ENCODE peak calls at places on chromosomes 4 and X, in ten cellular contexts. P is mammary epithelial cell, Y is fibroblast of lung, F is IMR-90, N is hepatocyte, C is neuronal stem cell, I is OCI-LY7, H is GM23248, B is neural progenitor cell, J is H9. L is an unnamed sample.
A peak's percentile ranks its signal among the peaks of the same experiment; 100 is the strongest.

GRCh38 chr4:17817027-17817426 is 6.2 kb downstream of the NCAPG start:
- DNase-seq in P (peak; percentile 53), Y (peak; percentile 69), F (peak; percentile 78), N (peak; percentile 74), C (no peak), I (peak; percentile 46), H (peak; percentile 84), B (peak; percentile 45), J (no peak), L (peak; percentile 40)

GRCh38 chr4:15382669-15383273 is 45.1 kb upstream of the C1QTNF7 start:
- DNase-seq in P (no peak), Y (no peak), F (no peak), N (no peak), C (no peak), I (no peak), H (no peak), B (no peak), J (no peak), L (no peak)

GRCh38 chr4:78953231-78953630 is 14.0 kb upstream of the PAQR3 start:
- DNase-seq in P (no peak), Y (no peak), F (no peak), N (no peak), C (no peak), I (no peak), H (no peak), B (no peak), J (no peak), L (no peak)

GRCh38 chr4:2940267-2941137 is 22.7 kb downstream of the NOP14 start:
- DNase-seq in P (no peak), Y (no peak), F (no peak), N (peak; percentile 3), C (no peak), I (no peak), H (peak; percentile 0), B (no peak), J (no peak), L (no peak)

GRCh38 chr4:133969202-133969873 is 232.3 kb downstream of the PABPC4L start:
- DNase-seq in P (peak; percentile 9), Y (peak; percentile 80), F (peak; percentile 20), N (peak; percentile 13), C (no peak), I (no peak), H (peak; percentile 2), B (no peak), J (no peak), L (no peak)

GRCh38 chrX:292900-293897 is 12.0 kb downstream of the PLCXD1 start:
- DNase-seq in P (no peak), Y (no peak), F (no peak), N (no peak), C (no peak), I (no peak), H (no peak), B (no peak), J (no peak), L (no peak)

GRCh38 chr4:107408968-107409367 is 311.1 kb downstream of the PAPSS1 start:
- DNase-seq in P (peak; percentile 41), Y (no peak), F (no peak), N (no peak), C (no peak), I (no peak), H (no peak), B (no peak), J (no peak), L (no peak)

GRCh38 chr4:16641971-16642370 is 256.5 kb downstream of the LDB2 start:
- DNase-seq in P (no peak), Y (peak; percentile 76), F (peak; percentile 78), N (no peak), C (no peak), I (no peak), H (peak; percentile 88), B (no peak), J (no peak), L (no peak)

GRCh38 chrX:150361777-150362351 is 1.3 kb upstream of the MAMLD1 start:
- DNase-seq in P (peak; percentile 24), Y (peak; percentile 50), F (peak; percentile 29), N (peak; percentile 31), C (no peak), I (no peak), H (peak; percentile 66), B (peak; percentile 36), J (peak; percentile 38), L (no peak)

GRCh38 chrX:41090568-41091238 is 5.5 kb downstream of the USP9X start:
- DNase-seq in P (peak; percentile 48), Y (peak; percentile 32), F (peak; percentile 35), N (peak; percentile 15), C (no peak), I (no peak), H (peak; percentile 47), B (no peak), J (no peak), L (no peak)

GRCh38 chrX:19889582-19890342 is 2.4 kb upstream of the SH3KBP1 start:
- DNase-seq in P (peak; percentile 76), Y (peak; percentile 73), F (peak; percentile 83), N (peak; percentile 69), C (no peak), I (no peak), H (peak; percentile 70), B (peak; percentile 15), J (no peak), L (peak; percentile 73)

GRCh38 chrX:63330681-63331080 is 20.5 kb downstream of the SPIN4 start:
- DNase-seq in P (peak; percentile 80), Y (no peak), F (no peak), N (no peak), C (no peak), I (no peak), H (no peak), B (no peak), J (no peak), L (peak; percentile 29)

GRCh38 chr4:82776925-82777542 is 21.6 kb downstream of the SCD5 start:
- DNase-seq in P (no peak), Y (peak; percentile 88), F (peak; percentile 89), N (no peak), C (no peak), I (no peak), H (peak; percentile 56), B (no peak), J (peak; percentile 10), L (peak; percentile 85)

GRCh38 chrX:74550295-74550802 is 64.1 kb downstream of the RLIM start:
- DNase-seq in P (peak; percentile 53), Y (peak; percentile 56), F (peak; percentile 67), N (peak; percentile 86), C (peak; percentile 61), I (peak; percentile 80), H (peak; percentile 72), B (peak; percentile 85), J (peak; percentile 86), L (peak; percentile 38)

GRCh38 chr4:52172166-52172565 is 121.1 kb downstream of the SPATA18 start:
- DNase-seq in P (peak; percentile 9), Y (no peak), F (no peak), N (peak; percentile 8), C (no peak), I (no peak), H (peak; percentile 25), B (peak; percentile 8), J (no peak), L (no peak)

DNA sequence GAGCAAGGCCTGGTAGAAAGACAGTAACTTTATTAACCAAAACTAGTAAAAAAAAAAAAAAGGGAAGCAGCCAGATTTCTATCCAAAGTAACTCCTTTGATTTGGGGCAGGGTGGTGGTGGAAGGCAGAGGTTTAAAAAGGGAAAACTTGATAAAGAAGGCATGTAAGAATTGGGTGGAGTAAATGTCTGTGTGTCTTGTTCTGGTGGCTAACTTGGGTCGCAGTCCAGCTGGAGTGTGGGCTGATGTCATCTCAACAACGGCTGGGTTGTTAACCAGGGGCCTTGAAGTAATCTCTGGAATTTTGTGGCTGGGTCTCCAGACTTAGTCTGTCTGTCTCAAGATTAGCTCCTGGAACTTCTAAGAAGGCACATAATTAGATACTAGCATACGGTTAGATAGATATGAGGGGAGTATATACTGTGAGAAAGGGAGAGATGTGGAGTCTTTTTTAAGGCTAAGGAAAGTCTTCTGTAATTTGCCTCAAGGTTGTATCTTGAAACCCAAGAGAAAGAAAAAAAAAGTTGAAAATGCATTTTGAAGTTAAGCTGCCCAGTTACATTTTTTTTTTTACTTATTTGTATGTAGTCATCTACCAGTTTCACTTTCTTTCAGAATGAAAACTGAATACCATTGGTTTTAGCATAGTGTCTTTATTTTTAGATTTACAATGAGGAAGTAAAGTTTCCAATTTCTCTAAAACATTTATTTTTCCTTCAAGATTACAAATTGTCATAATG is 48.3 kb downstream of the MTHFD2L start:
- DNase-seq in P (no peak), Y (peak; percentile 97), F (peak; percentile 55), N (peak; percentile 22), C (no peak), I (no peak), H (peak; percentile 45), B (no peak), J (no peak), L (no peak)
- H2AFZ ChIP-seq in P (peak overlapping the region; percentile 13), Y (peak overlapping the region; percentile 75), F (peak overlapping the region; percentile 80), N (peak overlapping the region; percentile 20), C (no peak overlapping the region), I (peak overlapping the region; percentile 57), H (peak overlapping the region; percentile 72), B (no peak overlapping the region), J (no peak overlapping the region), L (no peak overlapping the region)

DNA sequence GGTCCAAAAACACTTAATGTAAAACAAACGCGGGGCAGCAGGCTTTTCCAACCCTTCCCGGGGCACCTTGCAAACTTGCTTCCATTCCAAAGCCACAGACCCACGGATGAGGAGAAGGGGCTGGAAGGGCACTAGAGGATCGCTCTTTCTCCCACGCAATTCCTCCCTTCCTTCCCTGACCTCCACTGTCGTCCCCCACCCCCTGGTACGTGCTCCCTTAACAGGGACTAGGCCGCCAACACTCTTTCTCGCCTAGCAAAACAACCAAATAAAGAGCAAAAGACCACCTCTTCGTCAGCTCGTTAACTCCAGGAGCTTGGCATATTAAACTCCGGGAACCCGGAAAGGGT is 3.9 kb downstream of the PITX2 start:
- DNase-seq in P (no peak), Y (no peak), F (no peak), N (no peak), C (no peak), I (no peak), H (no peak), B (no peak), J (no peak), L (no peak)
- H2AFZ ChIP-seq in P (no peak overlapping the region), Y (no peak overlapping the region), F (no peak overlapping the region), N (no peak overlapping the region), C (no peak overlapping the region), I (no peak overlapping the region), H (no peak overlapping the region), B (no peak overlapping the region), J (no peak overlapping the region), L (no peak overlapping the region)

GRCh38 chr4:8649631-8650261 is 57.2 kb downstream of the CPZ start:
- DNase-seq in P (no peak), Y (no peak), F (no peak), N (no peak), C (no peak), I (no peak), H (no peak), B (no peak), J (peak; percentile 26), L (no peak)
- H2AFZ ChIP-seq in P (no peak overlapping the region), Y (no peak overlapping the region), F (no peak overlapping the region), N (no peak overlapping the region), C (no peak overlapping the region), I (no peak overlapping the region), H (no peak overlapping the region), B (no peak overlapping the region), J (no peak overlapping the region), L (no peak overlapping the region)

GRCh38 chrX:155768036-155768769 is 112.9 kb upstream of the VAMP7 start:
- DNase-seq in P (peak; percentile 48), Y (peak; percentile 15), F (peak; percentile 35), N (no peak), C (no peak), I (no peak), H (peak; percentile 59), B (no peak), J (no peak), L (peak; percentile 21)

GRCh38 chrX:155766321-155766720 is 114.8 kb upstream of the VAMP7 start:
- DNase-seq in P (no peak), Y (peak; percentile 7), F (no peak), N (no peak), C (no peak), I (no peak), H (peak; percentile 3), B (no peak), J (no peak), L (peak; percentile 39)

GRCh38 chrX:155767101-155767878 is 113.9 kb upstream of the VAMP7 start:
- DNase-seq in P (peak; percentile 80), Y (peak; percentile 84), F (peak; percentile 74), N (peak; percentile 79), C (peak; percentile 54), I (no peak), H (peak; percentile 68), B (peak; percentile 76), J (peak; percentile 74), L (peak; percentile 65)
- H2AFZ ChIP-seq in P (peak overlapping the region; percentile 86), Y (peak overlapping the region; percentile 70), F (peak overlapping the region; percentile 85), N (peak overlapping the region; percentile 70), C (peak overlapping the region; percentile 79), I (no peak overlapping the region), H (peak overlapping the region; percentile 88), B (peak overlapping the region; percentile 93), J (no peak overlapping the region), L (peak overlapping the region; percentile 89)